ENCODE peak calls at places on chromosomes 4 and X, in seven cellular contexts. O is ovary, V is AG04449, Q is lower lobe of right lung, I is K562, Y is fibroblast of pulmonary artery, R is IMR-90. M is an unnamed sample.

GRCh38 chrX:111244238-111244750 is 26.0 kb downstream of the CAPN6 start:
- DNase-seq in O (no peak), V (no peak), Q (no peak), I (peak; percentile 3), Y (peak; percentile 11), R (peak; percentile 14), M (no peak)

GRCh38 chrX:139495324-139495723 is 35.2 kb upstream of the F9 start:
- DNase-seq in O (no peak), V (no peak), Q (no peak), I (no peak), Y (no peak), R (no peak), M (no peak)

GRCh38 chr4:143202824-143203223 is 18.1 kb downstream of the USP38 start:
- DNase-seq in O (no peak), V (no peak), Q (no peak), I (no peak), Y (peak; percentile 44), R (no peak), M (no peak)

GRCh38 chrX:136847874-136848273 is 32.7 kb downstream of the RBMX start:
- DNase-seq in O (no peak), V (no peak), Q (no peak), I (peak; percentile 78), Y (no peak), R (peak; percentile 73), M (peak; percentile 7)

GRCh38 chrX:16914058-16914457 is 32.4 kb upstream of the REPS2 start:
- DNase-seq in O (no peak), V (no peak), Q (no peak), I (no peak), Y (no peak), R (no peak), M (no peak)

GRCh38 chrX:47958943-47959342 is 44.8 kb downstream of the ZNF182 start:
- DNase-seq in O (no peak), V (no peak), Q (no peak), I (peak; percentile 41), Y (peak; percentile 6), R (no peak), M (no peak)

GRCh38 chrX:23788521-23788920 is 5.5 kb downstream of the SAT1 start:
- DNase-seq in O (no peak), V (no peak), Q (no peak), I (no peak), Y (no peak), R (no peak), M (no peak)

GRCh38 chrX:80648023-80648422 is 161.7 kb downstream of the BRWD3 start:
- DNase-seq in O (no peak), V (no peak), Q (no peak), I (peak; percentile 16), Y (peak; percentile 24), R (no peak), M (no peak)

GRCh38 chr4:8000721-8001491 is 61.2 kb upstream of the AFAP1 start:
- DNase-seq in O (no peak), V (no peak), Q (no peak), I (no peak), Y (no peak), R (no peak), M (no peak)

GRCh38 chr4:40844261-40844660 is 94.5 kb downstream of the NSUN7 start:
- DNase-seq in O (no peak), V (no peak), Q (no peak), I (no peak), Y (no peak), R (no peak), M (no peak)

GRCh38 chr4:76637704-76638361 is 202.8 kb downstream of the SHROOM3 start:
- DNase-seq in O (no peak), V (no peak), Q (no peak), I (no peak), Y (no peak), R (peak; percentile 17), M (peak; percentile 57)

GRCh38 chrX:94162971-94163370 is 489.0 kb downstream of the FAM133A start:
- DNase-seq in O (no peak), V (no peak), Q (no peak), I (no peak), Y (no peak), R (no peak), M (no peak)

GRCh38 chr4:82785248-82786003 is 13.2 kb downstream of the SCD5 start:
- DNase-seq in O (no peak), V (no peak), Q (no peak), I (peak; percentile 20), Y (peak; percentile 96), R (peak; percentile 88), M (peak; percentile 78)

GRCh38 chr4:56637791-56638190 is 43.3 kb downstream of the HOPX start:
- DNase-seq in O (no peak), V (no peak), Q (no peak), I (no peak), Y (no peak), R (no peak), M (no peak)

GRCh38 chr4:76754439-76754838 is 143.5 kb downstream of the SOWAHB start:
- DNase-seq in O (no peak), V (no peak), Q (no peak), I (no peak), Y (no peak), R (no peak), M (no peak)

DNA sequence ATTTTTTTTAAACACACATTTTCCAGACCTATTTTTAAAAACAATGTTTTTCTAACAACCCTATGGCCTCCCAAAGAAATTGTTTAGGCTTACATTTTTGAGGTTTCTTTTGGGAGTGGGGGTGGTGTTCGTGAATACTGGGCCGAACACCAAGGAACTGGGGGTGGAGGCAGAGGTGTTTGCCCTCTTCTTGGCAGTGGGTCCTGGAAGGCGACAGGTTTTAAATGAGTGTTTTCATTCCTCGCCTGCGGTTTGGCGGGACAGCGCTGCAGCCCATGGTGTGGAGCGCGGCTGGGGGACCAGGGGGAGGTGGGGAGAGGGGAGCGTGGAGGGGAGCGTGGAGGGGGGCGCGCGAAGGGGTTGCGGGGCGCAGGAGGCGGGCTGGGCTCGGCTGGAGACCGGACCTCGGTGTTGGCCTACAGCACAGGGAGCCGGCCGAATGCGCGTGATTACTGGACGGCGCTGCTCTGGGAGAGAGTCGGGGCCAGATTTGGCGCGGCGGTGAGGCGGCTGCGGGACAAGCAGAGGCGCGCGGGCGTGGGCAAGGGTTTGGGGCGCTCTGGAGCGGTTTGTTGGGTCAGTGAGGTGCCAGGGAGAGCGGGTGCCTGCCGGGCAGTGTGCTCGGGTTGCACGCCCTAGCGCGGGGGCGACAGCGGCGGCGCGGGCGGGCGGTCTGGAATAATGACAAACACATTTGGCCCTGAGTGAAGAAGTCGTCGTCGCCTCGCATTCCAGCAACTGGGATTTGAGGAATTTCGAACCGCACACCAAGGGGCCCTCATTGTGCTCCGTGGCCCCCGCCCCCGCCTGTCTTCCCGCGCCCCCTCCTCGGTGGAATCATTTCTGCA is 762 bp downstream of the PDGFRA start:
- DNase-seq in O (peak; percentile 41), V (no peak), Q (peak; percentile 46), I (no peak), Y (peak; percentile 45), R (peak; percentile 69), M (no peak)
- H3K4me3 ChIP-seq in O (peak overlapping the region; percentile 68), V (peak overlapping the region; percentile 93), Q (peak overlapping the region; percentile 59), I (no peak overlapping the region), Y (peak overlapping the region; percentile 98), R (peak overlapping the region; percentile 89), M (peak overlapping the region; percentile 81)

DNA sequence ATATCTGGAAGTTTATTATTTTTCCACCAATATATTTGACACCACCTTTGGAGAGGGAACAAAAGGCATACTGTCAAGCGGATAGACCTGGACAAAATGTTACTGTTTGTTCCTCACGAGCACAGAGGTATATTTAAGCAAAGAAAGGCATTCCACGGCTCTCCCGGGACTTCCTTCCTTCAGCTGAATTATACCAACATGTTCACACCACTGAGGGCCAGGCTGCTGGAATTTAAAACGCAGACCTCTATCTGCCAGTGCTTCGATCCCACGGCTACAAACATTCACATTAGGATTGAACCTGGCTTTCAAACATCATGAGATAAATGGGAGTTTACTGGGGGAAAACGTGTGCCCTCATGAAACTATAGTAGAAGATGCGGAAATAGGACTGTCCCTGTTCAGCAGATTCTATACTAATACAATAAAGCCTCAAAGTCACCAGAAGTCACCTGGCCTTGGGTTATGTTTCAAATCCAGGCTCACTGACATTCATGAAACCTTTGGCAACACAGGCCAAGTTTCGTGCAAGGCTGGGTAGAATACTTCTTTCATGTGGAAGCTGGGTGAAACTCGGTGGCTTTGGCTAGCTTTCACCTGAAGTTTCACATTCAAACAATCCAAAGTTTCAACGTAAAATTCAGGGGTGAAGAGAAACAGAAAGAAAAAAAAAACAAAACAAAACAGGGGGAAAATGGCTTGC is 39.5 kb downstream of the SORBS2 start:
- DNase-seq in O (no peak), V (no peak), Q (no peak), I (no peak), Y (no peak), R (no peak), M (no peak)
- H3K4me3 ChIP-seq in O (no peak overlapping the region), V (no peak overlapping the region), Q (peak overlapping the region; percentile 37), I (no peak overlapping the region), Y (no peak overlapping the region), R (no peak overlapping the region), M (no peak overlapping the region)

GRCh38 chr4:70739496-70740337 is 18.0 kb downstream of the RUFY3 start:
- DNase-seq in O (no peak), V (no peak), Q (no peak), I (no peak), Y (no peak), R (peak; percentile 34), M (no peak)

GRCh38 chr4:70737409-70737808 is 15.6 kb downstream of the RUFY3 start:
- DNase-seq in O (no peak), V (no peak), Q (no peak), I (no peak), Y (no peak), R (no peak), M (no peak)

GRCh38 chr4:70734168-70734954 is 12.6 kb downstream of the RUFY3 start:
- DNase-seq in O (no peak), V (no peak), Q (no peak), I (no peak), Y (peak; percentile 65), R (peak; percentile 55), M (no peak)

GRCh38 chr4:70734971-70735370 is 13.2 kb downstream of the RUFY3 start:
- DNase-seq in O (no peak), V (no peak), Q (no peak), I (no peak), Y (no peak), R (no peak), M (no peak)

GRCh38 chr4:70737006-70737405 is 15.2 kb downstream of the RUFY3 start:
- DNase-seq in O (no peak), V (no peak), Q (no peak), I (no peak), Y (no peak), R (no peak), M (no peak)
- H3K4me3 ChIP-seq in O (no peak overlapping the region), V (no peak overlapping the region), Q (no peak overlapping the region), I (no peak overlapping the region), Y (no peak overlapping the region), R (no peak overlapping the region), M (no peak overlapping the region)

DNA sequence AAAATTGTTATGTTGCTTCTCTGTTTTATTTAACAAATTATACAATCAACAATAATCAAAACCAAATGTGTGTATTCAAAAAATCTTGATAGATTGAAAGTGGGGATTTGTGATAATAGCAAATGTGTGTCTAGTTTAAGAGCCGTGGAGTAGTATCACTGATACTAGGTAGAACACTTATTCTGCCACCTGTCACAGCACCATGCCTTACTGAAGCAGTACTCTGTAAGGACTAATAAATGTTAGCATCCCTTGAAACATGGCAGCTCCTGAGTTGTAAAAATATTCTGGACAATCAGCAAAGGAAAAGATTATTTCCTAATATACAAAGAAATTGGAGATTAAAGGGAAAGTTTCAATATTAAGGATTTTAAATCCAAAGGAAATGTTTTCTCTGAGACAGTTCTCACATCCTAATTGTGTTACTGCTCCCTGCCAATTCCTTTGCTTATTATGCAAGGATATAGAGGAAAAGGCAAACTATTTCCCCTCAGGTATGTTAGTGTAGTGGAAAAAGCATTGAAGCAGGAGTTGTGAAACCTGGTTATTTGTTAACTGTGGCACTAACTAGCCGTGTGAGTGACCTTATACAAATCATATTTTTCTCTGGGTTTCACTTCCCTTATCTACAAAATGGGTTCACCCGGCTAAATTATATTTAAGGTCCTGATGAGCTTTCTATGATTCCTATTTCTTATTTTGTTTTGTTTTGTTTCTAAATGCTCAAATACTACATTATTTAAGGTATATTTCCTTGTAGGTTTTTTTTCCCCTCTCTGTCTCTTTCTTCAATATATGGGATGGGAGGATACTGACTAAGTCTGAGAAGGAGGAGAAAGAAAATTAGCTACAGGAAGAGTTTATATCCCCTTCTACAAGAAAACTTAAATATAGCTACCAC is 303.2 kb downstream of the ARHGAP24 start:
- DNase-seq in O (no peak), V (no peak), Q (no peak), I (no peak), Y (peak; percentile 61), R (no peak), M (no peak)
- H3K4me3 ChIP-seq in O (peak overlapping the region; percentile 25), V (peak overlapping the region; percentile 45), Q (peak overlapping the region; percentile 27), I (no peak overlapping the region), Y (peak overlapping the region; percentile 72), R (peak overlapping the region; percentile 100), M (peak overlapping the region; percentile 38)

M was measured in AG09309.